ENCODE peak calls at places on chromosomes 6 and 20, in ten cellular contexts. H, J, Z, C, P, E, V, T, U and S are unnamed samples.

GRCh38 chr20:3629893-3630292 is 33.3 kb downstream of the GFRA4 start:
- DNase-seq in H (no peak), J (no peak), U (no peak), C (no peak), E (no peak), Z (no peak), V (no peak), T (no peak), P (no peak), S (no peak)

GRCh38 chr20:49381558-49382493 is 100.6 kb downstream of the KCNB1 start:
- DNase-seq in H (peak; percentile 55), U (no peak), E (peak; percentile 38), P (peak; percentile 94), V (peak; percentile 84), T (no peak), J (no peak), Z (no peak), C (peak; percentile 32), S (no peak)

GRCh38 chr20:17822039-17822438 is 122.3 kb downstream of the BANF2 start:
- DNase-seq in H (no peak), J (no peak), V (peak; percentile 89), T (no peak), Z (no peak), U (no peak), P (no peak), E (no peak), C (no peak), S (no peak)

GRCh38 chr6:46263709-46264091 is 92.9 kb upstream of the ENPP5 start:
- DNase-seq in P (no peak), V (peak; percentile 83), J (no peak), Z (no peak), C (peak; percentile 88), T (no peak), H (no peak), U (no peak), E (no peak), S (no peak)

GRCh38 chr6:13794184-13794583 is 20.2 kb downstream of the MCUR1 start:
- DNase-seq in P (no peak), C (peak; percentile 94), E (no peak), Z (no peak), U (no peak), J (peak; percentile 17), T (no peak), H (no peak), V (peak; percentile 94), S (no peak)

GRCh38 chr6:136525586-136526195 is 24.5 kb downstream of the MAP7 start:
- DNase-seq in P (no peak), C (no peak), J (no peak), T (no peak), H (peak; percentile 25), U (no peak), E (peak; percentile 22), V (no peak), Z (no peak), S (no peak)

GRCh38 chr6:88679841-88680240 is 283.6 kb downstream of the RNGTT start:
- DNase-seq in Z (no peak), C (no peak), J (no peak), P (no peak), E (no peak), H (no peak), T (no peak), V (no peak), U (no peak), S (no peak)

GRCh38 chr6:112296122-112296521 is 41.8 kb upstream of the LAMA4 start:
- DNase-seq in V (peak; percentile 47), Z (no peak), C (peak; percentile 90), H (no peak), P (no peak), U (no peak), T (peak; percentile 68), J (no peak), E (peak; percentile 24), S (no peak)

GRCh38 chr20:25148181-25148981 is 47.1 kb upstream of the ENTPD6 start:
- DNase-seq in J (peak; percentile 12), T (peak; percentile 56), E (no peak), Z (peak; percentile 57), V (peak; percentile 60), P (no peak), C (peak; percentile 82), U (peak; percentile 48), H (peak; percentile 84), S (no peak)